ENCODE peak calls at places on chromosomes 11 and 22, in six cellular contexts. X, A, M, G, H and S are unnamed samples.

GRCh38 chr11:86182976-86183584 is 61.5 kb upstream of the EED start:
- DNase-seq in A (no peak), M (no peak), H (peak), X (no peak), G (peak), S (no peak)

GRCh38 chr22:31399211-31400022 is at the start of gene DRG1:
- DNase-seq in G (peak), X (peak), A (peak), M (peak), H (peak), S (peak)

GRCh38 chr22:41621911-41622179 is 750 bp downstream of the XRCC6 start:
- DNase-seq in G (no peak), X (no peak), M (no peak), A (no peak), H (no peak), S (no peak)

GRCh38 chr11:112241486-112241885 is 15.3 kb downstream of the PTS start:
- DNase-seq in X (no peak), A (no peak), G (no peak), H (no peak), M (no peak), S (no peak)

GRCh38 chr11:121291896-121292502 is 572 bp upstream of the SC5D start:
- DNase-seq in A (no peak), X (no peak), H (no peak), M (no peak), G (no peak), S (no peak)

GRCh38 chr11:44592125-44592643 is 26.7 kb downstream of the CD82 start:
- DNase-seq in X (no peak), G (no peak), H (no peak), A (no peak), M (no peak), S (no peak)

GRCh38 chr11:125621995-125622394 is 3.0 kb upstream of the CHEK1 start:
- DNase-seq in M (no peak), H (no peak), G (peak), A (no peak), X (no peak), S (no peak)

GRCh38 chr11:80598905-80599304 is 1158.1 kb upstream of the TENM4 start:
- DNase-seq in A (no peak), H (no peak), M (no peak), X (no peak), G (no peak), S (no peak)

GRCh38 chr11:67369801-67370284 is 3.6 kb downstream of the CLCF1 start:
- DNase-seq in G (no peak), M (no peak), A (no peak), X (no peak), H (no peak), S (no peak)

GRCh38 chr22:49642331-49642730 is 185.3 kb downstream of the BRD1 start:
- DNase-seq in G (no peak), H (no peak), X (no peak), A (no peak), M (no peak), S (no peak)

GRCh38 chr11:31131760-31132159 is 237.8 kb downstream of the DCDC1 start:
- DNase-seq in X (no peak), G (no peak), M (no peak), A (no peak), H (no peak), S (no peak)

GRCh38 chr11:35162795-35163194 is 23.8 kb downstream of the CD44 start:
- DNase-seq in A (no peak), G (no peak), X (no peak), M (no peak), H (no peak), S (no peak)

GRCh38 chr11:131851951-131852350 is 481.5 kb downstream of the NTM start:
- DNase-seq in G (no peak), M (no peak), H (no peak), X (no peak), A (no peak), S (no peak)

GRCh38 chr11:100769617-100770016 is 82.5 kb downstream of the ARHGAP42 start:
- DNase-seq in A (no peak), H (no peak), X (no peak), M (no peak), G (no peak), S (no peak)

GRCh38 chr22:37564111-37564711 is 3.9 kb downstream of the CDC42EP1 start:
- DNase-seq in M (no peak), G (no peak), A (no peak), X (no peak), H (no peak), S (no peak)

GRCh38 chr11:119421941-119422504 is 949 bp downstream of the THY1 start:
- DNase-seq in H (no peak), A (no peak), M (no peak), G (no peak), X (peak), S (no peak)

GRCh38 chr11:124199702-124200101 is 16.6 kb downstream of the OR10D3 start:
- DNase-seq in A (no peak), G (peak), M (no peak), X (no peak), H (no peak), S (no peak)

GRCh38 chr11:1863352-1864215 is 10.7 kb downstream of the LSP1 start:
- DNase-seq in X (peak), G (peak), M (peak), A (no peak), H (no peak), S (peak)

GRCh38 chr11:59794417-59794816 is 16.2 kb downstream of the MRPL16 start:
- DNase-seq in H (no peak), M (no peak), G (no peak), X (no peak), A (no peak), S (no peak)

GRCh38 chr11:57792870-57793269 is 31.3 kb downstream of the CTNND1 start:
- DNase-seq in M (no peak), A (no peak), X (no peak), H (no peak), G (peak), S (no peak)

GRCh38 chr11:132336781-132337535 is 966.5 kb downstream of the NTM start:
- DNase-seq in H (no peak), M (no peak), G (no peak), A (no peak), X (no peak), S (no peak)

GRCh38 chr11:46947399-46948077 is 11.0 kb downstream of the CSTPP1 start:
- DNase-seq in M (no peak), X (no peak), A (no peak), G (peak), H (no peak), S (no peak)